ENCODE peak calls at places on chromosomes 3 and 15, in eight cellular contexts. S, T, L, I, G, X, A and M are unnamed samples.

GRCh38 chr3:116423365-116423764 is 21.9 kb downstream of the LSAMP start:
- DNase-seq in T (no peak), S (no peak), G (no peak), A (no peak), I (no peak), X (no peak), L (no peak), M (no peak)

GRCh38 chr3:133611534-133611933 is 38.0 kb downstream of the CDV3 start:
- DNase-seq in T (no peak), A (no peak), S (no peak), L (no peak), X (no peak), I (no peak), G (no peak), M (no peak)

GRCh38 chr3:29718661-29719065 is 437.8 kb downstream of the RBMS3 start:
- DNase-seq in S (no peak), A (no peak), I (no peak), X (no peak), G (no peak), T (peak), L (no peak), M (no peak)

GRCh38 chr15:75840659-75841058 is 2.6 kb upstream of the UBE2Q2 start:
- DNase-seq in S (peak), A (no peak), X (peak), T (peak), I (no peak), L (no peak), G (peak), M (no peak)

GRCh38 chr3:105944721-105945120 is 75.9 kb upstream of the CBLB start:
- DNase-seq in A (no peak), L (no peak), G (peak), S (no peak), I (no peak), T (peak), X (peak), M (no peak)

GRCh38 chr3:49841126-49841525 is 15.2 kb downstream of the TRAIP start:
- DNase-seq in I (no peak), L (no peak), A (no peak), S (no peak), G (peak), T (peak), X (peak), M (no peak)

GRCh38 chr3:20668411-20668810 is 482.4 kb upstream of the SGO1 start:
- DNase-seq in L (no peak), X (peak), S (no peak), A (no peak), T (no peak), G (peak), I (no peak), M (no peak)

GRCh38 chr3:37040231-37040630 is 46.9 kb downstream of the MLH1 start:
- DNase-seq in A (no peak), I (no peak), G (peak), L (no peak), S (no peak), X (peak), T (no peak), M (no peak)

GRCh38 chr15:92687183-92687582 is 31.6 kb upstream of the FAM174B start:
- DNase-seq in L (no peak), X (no peak), I (no peak), G (no peak), A (no peak), S (no peak), T (no peak), M (no peak)

GRCh38 chr3:194482196-194482593 is 4.6 kb downstream of the ATP13A3 start:
- DNase-seq in A (no peak), T (peak), S (no peak), I (no peak), G (peak), L (no peak), X (no peak), M (no peak)

GRCh38 chr3:35338186-35338585 is 301.1 kb upstream of the ARPP21 start:
- DNase-seq in L (no peak), S (no peak), G (no peak), A (no peak), T (no peak), I (no peak), X (no peak), M (no peak)

GRCh38 chr3:194939949-194940770 is 254.5 kb downstream of the FAM43A start:
- DNase-seq in L (no peak), G (no peak), A (no peak), X (no peak), I (no peak), T (no peak), S (peak), M (no peak)

GRCh38 chr3:132730891-132731580 is 8.8 kb upstream of the NPHP3 start:
- DNase-seq in L (no peak), I (no peak), A (no peak), G (peak), X (peak), T (peak), S (no peak), M (no peak)

GRCh38 chr3:189272500-189273119 is 100.8 kb downstream of the TPRG1 start:
- DNase-seq in S (no peak), I (no peak), G (no peak), A (no peak), X (no peak), T (no peak), L (no peak), M (no peak)

GRCh38 chr3:117695321-117695720 is 985.7 kb downstream of the TUSC7 start:
- DNase-seq in A (no peak), T (peak), L (no peak), G (peak), I (no peak), S (no peak), X (peak), M (no peak)

GRCh38 chr3:175193815-175194518 is 334.8 kb downstream of the NAALADL2 start:
- DNase-seq in I (no peak), S (no peak), X (peak), G (peak), A (no peak), L (no peak), T (peak), M (no peak)

GRCh38 chr15:70083946-70084345 is 13.8 kb downstream of the TLE3 start:
- DNase-seq in X (no peak), T (no peak), L (no peak), A (no peak), S (no peak), G (no peak), I (no peak), M (no peak)

GRCh38 chr3:52558436-52558835 is 22.0 kb downstream of the UQCC5 start:
- DNase-seq in I (no peak), T (no peak), X (no peak), S (no peak), A (no peak), L (no peak), G (no peak), M (no peak)

GRCh38 chr15:70690491-70691281 is 72.7 kb downstream of the UACA start:
- DNase-seq in X (no peak), T (peak), L (no peak), S (no peak), A (no peak), I (no peak), G (no peak), M (no peak)

GRCh38 chr3:14897266-14897665 is 50.1 kb upstream of the NR2C2 start:
- DNase-seq in I (no peak), A (no peak), S (no peak), X (no peak), L (no peak), T (no peak), G (no peak), M (no peak)

GRCh38 chr15:49301562-49301961 is 121.5 kb upstream of the FGF7 start:
- DNase-seq in T (peak), G (peak), A (no peak), L (no peak), S (no peak), X (peak), I (no peak), M (no peak)

GRCh38 chr15:62603757-62604156 is 438.7 kb upstream of the C2CD4B start:
- DNase-seq in L (no peak), A (no peak), I (no peak), X (peak), T (peak), S (no peak), G (peak), M (no peak)

GRCh38 chr15:85755942-85756341 is 38.8 kb downstream of the KLHL25 start:
- DNase-seq in L (no peak), X (no peak), S (no peak), T (no peak), A (no peak), I (no peak), G (no peak), M (no peak)

GRCh38 chr15:58469432-58470353 is 37.9 kb downstream of the LIPC start:
- DNase-seq in G (peak), T (peak), X (peak), L (no peak), I (no peak), S (no peak), A (no peak), M (no peak)

GRCh38 chr3:43001094-43001553 is 22.0 kb downstream of the GASK1A start:
- DNase-seq in S (peak), X (peak), A (peak), T (peak), I (no peak), L (no peak), G (peak), M (no peak)

GRCh38 chr15:63234479-63234878 is 42.9 kb upstream of the APH1B start:
- DNase-seq in X (peak), T (peak), A (peak), G (peak), S (peak), I (no peak), L (no peak), M (no peak)

GRCh38 chr3:63961891-63962290 is 49.7 kb upstream of the SCAANT1 start:
- DNase-seq in S (no peak), I (no peak), L (no peak), T (peak), G (peak), X (peak), A (no peak), M (no peak)

GRCh38 chr3:8554725-8555621 is 53.4 kb downstream of the LMCD1 start:
- DNase-seq in A (peak), L (no peak), S (no peak), T (peak), X (peak), I (no peak), G (peak), M (no peak)

GRCh38 chr15:69304176-69304533 is 5.4 kb downstream of the PAQR5 start:
- DNase-seq in I (no peak), G (peak), T (peak), S (no peak), L (no peak), X (peak), A (no peak), M (no peak)